ENCODE peak calls at places on chromosomes 5 and 9, in ten cellular contexts. B is CD8-positive, alpha-beta T cell; C is GM10248; S is heart right ventricle; D is CD4-positive, alpha-beta T cell; H is H9; I is cardiac muscle cell; P is mucosa of descending colon; Y is epithelial cell of esophagus; N is tibial nerve. Q is an unnamed sample.

GRCh38 chr5:172466062-172466461 is 11.7 kb upstream of the SH3PXD2B start:
- DNase-seq in B (no peak), C (no peak), S (no peak), D (no peak), H (no peak), I (no peak), P (no peak), Y (no peak), N (no peak), Q (no peak)

GRCh38 chr9:125593581-125593980 is 113.4 kb downstream of the MAPKAP1 start:
- DNase-seq in B (no peak), C (no peak), S (no peak), D (no peak), H (no peak), I (no peak), P (no peak), Y (peak; percentile 27), N (no peak), Q (no peak)

GRCh38 chr5:59842999-59843398 is 50.5 kb downstream of the PDE4D start:
- DNase-seq in B (no peak), C (no peak), S (no peak), D (no peak), H (no peak), I (peak; percentile 25), P (no peak), Y (peak; percentile 58), N (no peak), Q (no peak)

GRCh38 chr9:73155968-73156592 is 4.4 kb downstream of the ANXA1 start:
- DNase-seq in B (no peak), C (no peak), S (no peak), D (no peak), H (no peak), I (no peak), P (no peak), Y (peak; percentile 36), N (no peak), Q (no peak)

GRCh38 chr9:92808726-92809451 is 44.3 kb upstream of the BICD2 start:
- DNase-seq in B (peak; percentile 49), C (peak; percentile 65), S (peak; percentile 53), D (peak; percentile 18), H (peak; percentile 90), I (peak; percentile 83), P (peak; percentile 72), Y (peak; percentile 79), N (no peak), Q (peak; percentile 76)

GRCh38 chr9:119400607-119401006 is 31.4 kb upstream of the BRINP1 start:
- DNase-seq in B (no peak), C (no peak), S (no peak), D (no peak), H (no peak), I (no peak), P (no peak), Y (no peak), N (no peak), Q (no peak)

GRCh38 chr9:128927731-128928411 is 7.1 kb downstream of the PHYHD1 start:
- DNase-seq in B (peak; percentile 60), C (peak; percentile 79), S (peak; percentile 54), D (peak; percentile 40), H (peak; percentile 82), I (peak; percentile 61), P (no peak), Y (peak; percentile 61), N (no peak), Q (peak; percentile 58)

GRCh38 chr9:115237383-115238087 is 119.6 kb upstream of the TNC start:
- DNase-seq in B (no peak), C (no peak), S (no peak), D (no peak), H (no peak), I (peak; percentile 38), P (peak; percentile 49), Y (no peak), N (no peak), Q (no peak)

GRCh38 chr5:52786937-52787599 is 648 bp upstream of the ITGA1 start:
- DNase-seq in B (peak; percentile 45), C (peak; percentile 14), S (no peak), D (peak; percentile 28), H (peak; percentile 50), I (peak; percentile 44), P (no peak), Y (peak; percentile 68), N (no peak), Q (no peak)

GRCh38 chr9:27784999-27785713 is 211.9 kb upstream of the C9orf72 start:
- DNase-seq in B (no peak), C (no peak), S (no peak), D (no peak), H (no peak), I (peak; percentile 11), P (no peak), Y (peak; percentile 86), N (no peak), Q (no peak)

GRCh38 chr5:6480133-6481051 is 31.7 kb downstream of the UBE2QL1 start:
- DNase-seq in B (no peak), C (peak; percentile 56), S (no peak), D (no peak), H (no peak), I (no peak), P (no peak), Y (no peak), N (no peak), Q (no peak)

GRCh38 chr5:149128023-149128875 is 13.0 kb upstream of the ABLIM3 start:
- DNase-seq in B (no peak), C (peak; percentile 40), S (no peak), D (no peak), H (peak; percentile 54), I (peak; percentile 55), P (no peak), Y (peak; percentile 58), N (no peak), Q (peak; percentile 37)

GRCh38 chr5:1544294-1545010 is 20.7 kb upstream of the LPCAT1 start:
- DNase-seq in B (no peak), C (no peak), S (no peak), D (no peak), H (no peak), I (no peak), P (no peak), Y (no peak), N (no peak), Q (no peak)

GRCh38 chr9:92564982-92565381 is 29.2 kb upstream of the ECM2 start:
- DNase-seq in B (no peak), C (no peak), S (no peak), D (no peak), H (no peak), I (no peak), P (no peak), Y (no peak), N (no peak), Q (no peak)

GRCh38 chr5:80238778-80239679 is 16.8 kb downstream of the SERINC5 start:
- DNase-seq in B (peak; percentile 29), C (peak; percentile 2), S (peak; percentile 78), D (no peak), H (no peak), I (peak; percentile 75), P (no peak), Y (no peak), N (peak; percentile 65), Q (no peak)

GRCh38 chr9:75019022-75019421 is 9.1 kb downstream of the CARNMT1 start:
- DNase-seq in B (no peak), C (no peak), S (no peak), D (no peak), H (no peak), I (no peak), P (no peak), Y (peak; percentile 67), N (no peak), Q (no peak)

DNA sequence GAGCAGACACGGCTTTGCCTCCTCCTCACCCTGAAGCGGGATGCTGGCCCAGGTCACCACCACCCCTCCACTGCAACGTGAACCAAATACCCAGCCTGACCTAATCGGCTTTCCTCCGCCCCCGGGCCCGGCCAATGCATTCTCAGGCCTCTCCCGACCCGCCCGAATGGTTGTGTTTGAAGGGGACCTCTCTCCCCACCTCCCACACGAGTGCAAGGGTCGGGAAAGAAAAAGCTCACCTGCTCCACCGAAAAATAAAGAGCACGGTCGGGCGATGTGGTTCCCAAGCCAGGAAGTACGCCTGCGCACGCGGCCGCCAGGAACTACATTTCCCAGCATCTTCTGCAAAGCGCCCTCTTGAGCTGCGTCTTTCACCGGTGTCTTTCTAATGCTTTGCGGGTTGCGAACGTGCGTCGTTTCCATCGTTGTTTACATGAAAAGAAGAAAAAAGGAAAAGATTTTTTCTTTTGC is at the start of gene ZNF883:
- DNase-seq in B (peak; percentile 20), C (peak; percentile 7), S (peak; percentile 61), D (no peak), H (peak; percentile 82), I (peak; percentile 86), P (peak; percentile 48), Y (peak; percentile 73), N (no peak), Q (peak; percentile 33)
- TF ChIP-seq CTCF in B (no peak), C (no peak), S (peak; percentile 13), D (no peak), H (no peak), I (peak; percentile 33), P (no peak), Y (peak; percentile 34), N (no peak), Q (no peak)

GRCh38 chr9:87107072-87107471 is 159.8 kb upstream of the GAS1 start:
- DNase-seq in B (no peak), C (no peak), S (no peak), D (no peak), H (peak; percentile 57), I (no peak), P (no peak), Y (peak; percentile 75), N (no peak), Q (no peak)
- TF ChIP-seq CTCF in B (no peak), C (no peak), S (peak; percentile 13), D (no peak), H (peak; percentile 55), I (peak; percentile 8), P (no peak), Y (peak; percentile 22), N (no peak), Q (no peak)

DNA sequence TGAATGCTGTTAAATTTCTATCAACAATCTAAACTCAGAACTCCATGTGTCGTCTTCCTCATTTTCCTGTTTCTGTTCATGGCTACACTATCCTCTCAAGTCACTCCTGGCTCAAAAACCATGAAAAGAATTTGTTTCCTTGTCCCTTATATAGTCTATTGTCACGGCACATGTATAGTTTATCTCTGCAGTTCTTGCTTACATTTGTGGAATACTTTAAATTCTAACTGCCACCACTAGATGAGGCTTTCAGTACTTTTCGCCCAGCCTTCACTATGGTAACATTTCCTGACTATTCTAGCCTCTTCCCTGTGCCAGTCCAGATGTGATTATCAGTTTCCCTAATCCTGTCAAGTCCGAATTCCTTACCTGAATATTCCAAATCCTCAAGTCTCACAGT is 34.6 kb downstream of the PKD2L2 start:
- DNase-seq in B (no peak), C (no peak), S (no peak), D (no peak), H (no peak), I (peak; percentile 45), P (no peak), Y (no peak), N (no peak), Q (no peak)
- TF ChIP-seq CTCF in B (no peak), C (no peak), S (no peak), D (no peak), H (no peak), I (peak; percentile 17), P (no peak), Y (no peak), N (no peak), Q (no peak)

DNA sequence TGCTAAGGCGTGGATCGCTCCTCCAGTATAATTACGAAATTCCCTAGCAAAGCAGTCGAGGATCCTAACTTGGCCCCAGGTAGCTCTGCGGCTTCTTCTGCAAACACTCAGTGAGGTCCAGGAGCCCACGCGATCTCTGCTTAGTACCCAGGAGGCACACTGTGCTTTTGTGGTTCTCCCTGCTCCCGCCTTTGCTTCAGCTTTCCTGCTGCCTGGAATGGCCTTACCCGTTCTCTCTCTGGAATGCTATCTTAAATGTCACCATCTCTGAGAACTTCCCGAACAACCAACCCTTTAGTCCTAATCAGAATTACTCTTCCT is 639 bp downstream of the INVS start:
- DNase-seq in B (peak; percentile 8), C (peak; percentile 32), S (no peak), D (no peak), H (no peak), I (no peak), P (peak; percentile 47), Y (no peak), N (no peak), Q (peak; percentile 6)
- TF ChIP-seq CTCF in B (no peak), C (no peak), S (no peak), D (no peak), H (no peak), I (no peak), P (no peak), Y (no peak), N (no peak), Q (no peak)